ENCODE peak calls at places on chromosomes 11 and 22, in six cellular contexts. R, I, J, E, P and W are unnamed samples.

GRCh38 chr11:122917311-122917710 is 34.8 kb downstream of the JHY start:
- DNase-seq in I (no peak), R (no peak), J (peak), E (no peak), P (no peak), W (no peak)

GRCh38 chr22:19783531-19784395 is 23.2 kb downstream of the TBX1 start:
- DNase-seq in P (peak), E (no peak), J (no peak), R (no peak), I (no peak), W (no peak)

GRCh38 chr22:50711446-50712340 is 26.3 kb upstream of the ACR start:
- DNase-seq in R (no peak), I (no peak), P (no peak), E (no peak), J (no peak), W (no peak)

GRCh38 chr11:130118636-130119387 is 40.8 kb upstream of the ST14 start:
- DNase-seq in R (no peak), E (peak), P (no peak), J (no peak), I (no peak), W (no peak)

GRCh38 chr11:73168925-73169579 is 26.9 kb upstream of the FCHSD2 start:
- DNase-seq in I (no peak), R (no peak), P (no peak), E (no peak), J (no peak), W (no peak)

GRCh38 chr22:50325444-50326224 is 1.2 kb downstream of the DENND6B start:
- DNase-seq in J (no peak), I (no peak), R (no peak), E (no peak), P (no peak), W (no peak)

GRCh38 chr22:20862540-20862939 is 3.7 kb downstream of the SNAP29 start:
- DNase-seq in I (no peak), J (no peak), R (no peak), P (no peak), E (no peak), W (no peak)

GRCh38 chr11:571802-572185 is 4.5 kb upstream of the PHRF1 start:
- DNase-seq in E (no peak), I (no peak), R (no peak), P (no peak), J (no peak), W (no peak)

GRCh38 chr11:1920909-1921575 is 1.5 kb downstream of the TNNT3 start:
- DNase-seq in E (no peak), P (no peak), R (no peak), I (no peak), J (no peak), W (no peak)

GRCh38 chr11:64476866-64477265 is 114.2 kb upstream of the SLC22A12 start:
- DNase-seq in P (no peak), E (no peak), J (no peak), I (no peak), R (no peak), W (peak)

GRCh38 chr11:112355726-112356125 is 95.1 kb upstream of the PLET1 start:
- DNase-seq in P (peak), I (no peak), R (no peak), J (peak), E (no peak), W (peak)

GRCh38 chr11:20966489-20966888 is 297.1 kb downstream of the NELL1 start:
- DNase-seq in P (peak), E (no peak), J (no peak), I (no peak), R (no peak), W (no peak)

GRCh38 chr22:47022075-47022473 is 259.6 kb downstream of the TBC1D22A start:
- DNase-seq in I (no peak), P (no peak), R (no peak), E (no peak), J (no peak), W (no peak)

GRCh38 chr11:119361056-119361787 is 14.7 kb upstream of the MFRP start:
- DNase-seq in E (no peak), J (peak), I (no peak), R (no peak), P (no peak), W (peak)

GRCh38 chr11:126920833-126921232 is 79.7 kb downstream of the KIRREL3 start:
- DNase-seq in I (no peak), P (no peak), J (no peak), R (no peak), E (no peak), W (no peak)

GRCh38 chr11:131593301-131593700 is 222.9 kb downstream of the NTM start:
- DNase-seq in R (no peak), E (no peak), J (no peak), I (no peak), P (no peak), W (no peak)

GRCh38 chr22:19086944-19087343 is 35.3 kb downstream of the DGCR2 start:
- DNase-seq in I (no peak), E (no peak), J (peak), R (no peak), P (no peak), W (no peak)

GRCh38 chr11:1640076-1640946 is 10.7 kb downstream of the KRTAP5-5 start:
- DNase-seq in R (no peak), I (no peak), J (peak), E (no peak), P (peak), W (peak)

GRCh38 chr11:65311197-65311631 is 3.5 kb upstream of the CDC42EP2 start:
- DNase-seq in P (no peak), I (no peak), R (no peak), E (no peak), J (peak), W (peak)

GRCh38 chr11:117933930-117934329 is 4.7 kb upstream of the TMPRSS13 start:
- DNase-seq in J (no peak), E (no peak), P (no peak), I (no peak), R (no peak), W (peak)

GRCh38 chr11:122678406-122678805 is 22.9 kb downstream of the UBASH3B start:
- DNase-seq in P (no peak), I (no peak), J (no peak), R (no peak), E (no peak), W (peak)

GRCh38 chr11:46363455-46363920 is 16.2 kb downstream of the DGKZ start:
- DNase-seq in I (no peak), E (no peak), P (no peak), J (peak), R (no peak), W (peak)

GRCh38 chr22:29040385-29041275 is 21.0 kb downstream of the C22orf31 start:
- DNase-seq in E (peak), I (peak), J (peak), P (peak), R (peak), W (peak)

GRCh38 chr22:21567456-21568206 is at the start of gene UBE2L3:
- DNase-seq in P (peak), E (peak), R (peak), J (peak), I (peak), W (peak)

GRCh38 chr11:4019891-4020290 is 74.7 kb upstream of the RRM1 start:
- DNase-seq in J (peak), E (no peak), P (no peak), R (no peak), I (no peak), W (no peak)

GRCh38 chr22:29382575-29383328 is 5.6 kb downstream of the AP1B1 start:
- DNase-seq in I (no peak), J (no peak), R (no peak), P (no peak), E (no peak), W (no peak)

GRCh38 chr22:37273126-37273845 is 9.0 kb upstream of the CYTH4 start:
- DNase-seq in E (peak), P (no peak), J (peak), I (peak), R (no peak), W (no peak)

GRCh38 chr11:128904872-128905344 is 13.8 kb downstream of the KCNJ5 start:
- DNase-seq in R (no peak), J (peak), P (peak), E (no peak), I (no peak), W (no peak)

GRCh38 chr11:35330924-35331323 is 88.4 kb downstream of the SLC1A2 start:
- DNase-seq in E (peak), P (no peak), I (peak), R (peak), J (no peak), W (no peak)

GRCh38 chr11:57179701-57180100 is 2.1 kb upstream of the LRRC55 start:
- DNase-seq in E (no peak), R (no peak), I (no peak), P (no peak), J (no peak), W (no peak)

GRCh38 chr22:37518509-37519267 is 527 bp downstream of the CARD10 start:
- DNase-seq in R (no peak), E (no peak), J (no peak), I (no peak), P (no peak), W (no peak)

GRCh38 chr22:46085831-46086576 is 64.3 kb upstream of the PPARA start:
- DNase-seq in E (no peak), J (peak), P (no peak), I (no peak), R (no peak), W (no peak)

GRCh38 chr22:41332217-41332616 is 30.9 kb downstream of the ZC3H7B start:
- DNase-seq in E (no peak), J (no peak), I (no peak), P (no peak), R (no peak), W (no peak)

GRCh38 chr11:134464981-134465730 is 53.1 kb upstream of the B3GAT1 start:
- DNase-seq in P (no peak), J (no peak), E (no peak), R (no peak), I (no peak), W (no peak)